ENCODE peak calls at places on chromosomes 2 and 18, in ten cellular contexts. V is kidney tubule cell; Y is HFFc6; O is RWPE1; L is NK-92 treated with Interleukin-12 subunit alpha and Interleukin-12 subunit beta, amount 100 ng/mL, for 24 hours; F is activated T-cell treated with anti-CD3 and anti-CD28 coated beads, Interleukin-2, amount 50 U/mL, for 1 hour; E is Right ventricle myocardium superior; P is stimulated activated CD8-positive, alpha-beta memory T cell treated with anti-CD3 and anti-CD28 coated beads, Interleukin-15, amount 100 ng/mL, for 4 hours; Q is hypothalamus; R is NCI-H1105. B is an unnamed sample.

GRCh38 chr18:34947711-34948125 is 93.5 kb upstream of the MAPRE2 start:
- DNase-seq in V (peak), Y (peak), O (no peak), L (no peak), F (no peak), E (no peak), P (no peak), Q (no peak), R (no peak), B (no peak)

GRCh38 chr2:45699032-45699658 is 47.7 kb downstream of the PRKCE start:
- DNase-seq in V (peak), Y (peak), O (peak), L (no peak), F (no peak), E (no peak), P (no peak), Q (peak), R (no peak), B (no peak)

GRCh38 chr18:78827141-78827540 is 152.5 kb upstream of the SALL3 start:
- DNase-seq in V (no peak), Y (no peak), O (no peak), L (no peak), F (no peak), E (no peak), P (no peak), Q (no peak), R (no peak), B (no peak)

GRCh38 chr2:237686659-237687136 is 59.3 kb downstream of the LRRFIP1 start:
- DNase-seq in V (no peak), Y (no peak), O (no peak), L (no peak), F (no peak), E (no peak), P (no peak), Q (no peak), R (no peak), B (no peak)

GRCh38 chr18:52588916-52589315 is 248.9 kb downstream of the DCC start:
- DNase-seq in V (peak), Y (no peak), O (no peak), L (no peak), F (no peak), E (no peak), P (no peak), Q (no peak), R (no peak), B (no peak)

GRCh38 chr2:105744091-105744908 is 412 bp upstream of the NCK2 start:
- DNase-seq in V (peak), Y (no peak), O (peak), L (no peak), F (peak), E (peak), P (no peak), Q (peak), R (peak), B (peak)

GRCh38 chr2:97871096-97871780 is 124.5 kb downstream of the TMEM131 start:
- DNase-seq in V (peak), Y (peak), O (peak), L (no peak), F (no peak), E (no peak), P (no peak), Q (no peak), R (no peak), B (no peak)

GRCh38 chr2:178997067-178997466 is 52.9 kb downstream of the CCDC141 start:
- DNase-seq in V (no peak), Y (no peak), O (no peak), L (no peak), F (no peak), E (no peak), P (no peak), Q (no peak), R (no peak), B (no peak)

GRCh38 chr2:27154990-27155615 is 6.3 kb downstream of the TCF23 start:
- DNase-seq in V (no peak), Y (no peak), O (peak), L (no peak), F (no peak), E (no peak), P (no peak), Q (no peak), R (no peak), B (no peak)

GRCh38 chr2:43207553-43208300 is 18.7 kb downstream of the ZFP36L2 start:
- DNase-seq in V (peak), Y (no peak), O (no peak), L (no peak), F (no peak), E (no peak), P (no peak), Q (no peak), R (no peak), B (no peak)